ENCODE peak calls at places on chromosomes 11 and 22, in five cellular contexts. U, V, H, W and A are unnamed samples. For H3K27me3 and H3K36me3, the result is how much of the 10 kb centered on the place peaks cover.

GRCh38 chr22:25334091-25334490 is 114.7 kb downstream of the CRYBB2 start:
- DNase-seq in U (peak), V (peak), H (peak), W (no peak), A (no peak)

GRCh38 chr11:17488563-17488962 is 11.9 kb upstream of the ABCC8 start:
- DNase-seq in U (no peak), V (no peak), H (no peak), W (no peak), A (no peak)

GRCh38 chr22:16960884-16961249 is 47.2 kb downstream of the GAB4 start:
- DNase-seq in U (no peak), V (no peak), H (no peak), W (no peak), A (no peak)

GRCh38 chr11:74196781-74197486 is 25.8 kb downstream of the PPME1 start:
- DNase-seq in U (no peak), V (no peak), H (no peak), W (no peak), A (no peak)

GRCh38 chr11:76995177-76995576 is 39.0 kb upstream of the B3GNT6 start:
- DNase-seq in U (no peak), V (no peak), H (no peak), W (no peak), A (no peak)

GRCh38 chr22:29769723-29770321 is 2.7 kb downstream of the UQCR10 start:
- DNase-seq in U (no peak), V (no peak), H (no peak), W (no peak), A (no peak)

GRCh38 chr22:43845981-43846380 is 16.3 kb downstream of the SULT4A1 start:
- DNase-seq in U (no peak), V (no peak), H (peak), W (no peak), A (no peak)

GRCh38 chr11:69244286-69244685 is 49.7 kb upstream of the MYEOV start:
- DNase-seq in U (no peak), V (no peak), H (no peak), W (no peak), A (no peak)

GRCh38 chr11:113796663-113797259 is 17.2 kb downstream of the CLDN25 start:
- DNase-seq in U (no peak), V (peak), H (no peak), W (peak), A (no peak)

GRCh38 chr22:44449061-44449682 is 48.9 kb downstream of the RTL6 start:
- DNase-seq in U (no peak), V (peak), H (no peak), W (no peak), A (no peak)

GRCh38 chr11:135075740-135076139 is 663.7 kb upstream of the B3GAT1 start:
- DNase-seq in U (peak), V (peak), H (peak), W (peak), A (peak)

GRCh38 chr11:110112457-110112856 is 19.3 kb downstream of the ZC3H12C start:
- DNase-seq in U (no peak), V (no peak), H (no peak), W (no peak), A (no peak)

GRCh38 chr11:61706452-61707400 is 26.5 kb downstream of the DAGLA start:
- DNase-seq in U (peak), V (no peak), H (no peak), W (no peak), A (no peak)

GRCh38 chr11:122733301-122733686 is 77.8 kb downstream of the UBASH3B start:
- DNase-seq in U (no peak), V (peak), H (no peak), W (no peak), A (peak)

GRCh38 chr11:118002010-118002540 is 15.9 kb downstream of the IL10RA start:
- DNase-seq in U (no peak), V (no peak), H (no peak), W (no peak), A (no peak)

GRCh38 chr22:30701872-30702271 is 7.2 kb downstream of the OSBP2 start:
- DNase-seq in U (no peak), V (peak), H (no peak), W (no peak), A (no peak)

GRCh38 chr22:35732116-35732515 is 14.4 kb downstream of the APOL5 start:
- DNase-seq in U (no peak), V (no peak), H (no peak), W (no peak), A (no peak)

GRCh38 chr11:1333091-1333772 is 23.8 kb upstream of the TOLLIP start:
- DNase-seq in U (no peak), V (no peak), H (no peak), W (no peak), A (no peak)

GRCh38 chr11:13669544-13670488 is 1.3 kb downstream of the FAR1 start:
- DNase-seq in U (no peak), V (no peak), H (no peak), W (no peak), A (no peak)

GRCh38 chr11:131033151-131033651 is 116.9 kb upstream of the SNX19 start:
- DNase-seq in U (no peak), V (peak), H (no peak), W (no peak), A (no peak)

GRCh38 chr11:28673687-28674431 is 565.7 kb downstream of the METTL15 start:
- DNase-seq in U (no peak), V (peak), H (no peak), W (no peak), A (no peak)

GRCh38 chr11:44066732-44067131 is 662 bp downstream of the ACCS start:
- DNase-seq in U (no peak), V (peak), H (peak), W (no peak), A (no peak)

GRCh38 chr11:15199693-15200092 is 85.0 kb downstream of the INSC start:
- DNase-seq in U (peak), V (peak), H (peak), W (no peak), A (peak)

GRCh38 chr11:130114726-130115125 is 44.9 kb upstream of the ST14 start:
- DNase-seq in U (no peak), V (no peak), H (no peak), W (no peak), A (no peak)

GRCh38 chr11:122440783-122441701 is 214.5 kb upstream of the UBASH3B start:
- DNase-seq in U (peak), V (no peak), H (no peak), W (no peak), A (peak)

GRCh38 chr11:114307524-114308203 is 11.5 kb downstream of the NNMT start:
- DNase-seq in U (peak), V (peak), H (no peak), W (no peak), A (peak)

GRCh38 chr11:18705651-18706281 is 7.2 kb downstream of the TMEM86A start:
- DNase-seq in U (peak), V (no peak), H (peak), W (peak), A (peak)

GRCh38 chr11:120854988-120855387 is 168.9 kb upstream of the TBCEL start:
- DNase-seq in U (no peak), V (no peak), H (no peak), W (no peak), A (no peak)

GRCh38 chr22:48593551-48593950 is 1234.1 kb downstream of the BRD1 start:
- DNase-seq in U (no peak), V (no peak), H (peak), W (no peak), A (no peak)

GRCh38 chr11:30346068-30346688 is 23.3 kb downstream of the ARL14EP start:
- DNase-seq in U (no peak), V (peak), H (no peak), W (peak), A (no peak)

GRCh38 chr11:47552581-47553416 is at the start of gene CELF1:
- DNase-seq in U (peak), V (peak), H (peak), W (peak), A (peak)

GRCh38 chr22:37778370-37779009 is 29.2 kb upstream of the GCAT start:
- DNase-seq in U (no peak), V (no peak), H (no peak), W (no peak), A (no peak)

GRCh38 chr11:34587282-34587677 is 33.6 kb upstream of the EHF start:
- DNase-seq in U (no peak), V (no peak), H (no peak), W (no peak), A (no peak)

GRCh38 chr11:82854242-82854641 is 46.0 kb downstream of the PRCP start:
- DNase-seq in U (no peak), V (peak), H (no peak), W (no peak), A (no peak)

GRCh38 chr11:120215634-120216033 is 4.8 kb downstream of the OAF start:
- DNase-seq in U (no peak), V (peak), H (no peak), W (no peak), A (no peak)

GRCh38 chr11:33778682-33779081 is 4.4 kb upstream of the FBXO3 start:
- DNase-seq in U (no peak), V (peak), H (no peak), W (no peak), A (no peak)

GRCh38 chr22:40453676-40454075 is 83.3 kb downstream of the SGSM3 start:
- DNase-seq in U (no peak), V (peak), H (no peak), W (no peak), A (no peak)

GRCh38 chr11:129117595-129118350 is 74.4 kb downstream of the ARHGAP32 start:
- DNase-seq in U (no peak), V (peak), H (no peak), W (peak), A (no peak)

DNA sequence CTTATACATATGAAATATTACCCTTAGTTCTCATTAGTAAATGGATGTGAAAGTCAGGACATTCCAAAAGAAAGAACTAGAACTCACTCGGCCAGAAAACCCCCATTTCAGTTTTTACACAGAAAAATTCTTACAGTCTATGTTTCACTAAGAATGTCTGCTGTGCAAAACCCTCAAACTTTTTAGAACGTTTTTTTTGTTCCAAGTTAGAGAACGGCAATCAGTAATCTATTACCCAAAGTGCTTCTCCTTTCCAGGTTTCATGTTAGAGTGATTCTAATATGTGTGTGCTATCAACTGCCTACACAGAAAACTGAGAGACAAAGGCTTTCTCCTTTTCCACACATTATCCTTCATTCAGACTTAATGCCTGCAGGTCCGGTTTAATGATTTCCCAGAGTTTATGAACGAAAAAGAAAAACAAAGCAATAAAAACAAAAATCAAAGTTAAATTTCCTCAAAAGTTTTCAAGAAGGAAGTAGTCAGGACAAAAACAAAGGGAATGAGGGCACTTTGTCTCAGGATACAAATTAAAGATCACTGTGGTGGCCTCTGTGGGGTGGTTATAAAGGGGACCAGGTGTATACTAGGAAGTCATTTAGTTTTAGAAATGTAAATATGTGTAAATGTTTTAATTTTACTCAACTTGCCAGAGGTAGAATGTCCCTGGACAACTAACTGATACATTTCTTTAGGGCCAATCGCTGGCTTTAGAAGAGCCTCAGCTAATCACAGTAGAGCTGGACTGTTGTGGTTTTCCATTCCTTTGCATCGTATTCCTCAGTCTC is 11.4 kb upstream of the SESN3 start:
- DNase-seq in U (no peak), V (no peak), H (no peak), W (no peak), A (no peak)
- H3K27me3 ChIP-seq in U (under half), V (under half), H (under half), W (under half), A (under half)

GRCh38 chr11:4026389-4026788 is 68.2 kb upstream of the RRM1 start:
- DNase-seq in U (no peak), V (no peak), H (no peak), W (no peak), A (no peak)

GRCh38 chr11:4027746-4028145 is 66.9 kb upstream of the RRM1 start:
- DNase-seq in U (no peak), V (peak), H (no peak), W (no peak), A (no peak)

GRCh38 chr11:4025248-4025956 is 69.2 kb upstream of the RRM1 start:
- DNase-seq in U (no peak), V (peak), H (no peak), W (no peak), A (no peak)

GRCh38 chr11:4022669-4023068 is 71.9 kb upstream of the RRM1 start:
- DNase-seq in U (no peak), V (no peak), H (no peak), W (no peak), A (no peak)

DNA sequence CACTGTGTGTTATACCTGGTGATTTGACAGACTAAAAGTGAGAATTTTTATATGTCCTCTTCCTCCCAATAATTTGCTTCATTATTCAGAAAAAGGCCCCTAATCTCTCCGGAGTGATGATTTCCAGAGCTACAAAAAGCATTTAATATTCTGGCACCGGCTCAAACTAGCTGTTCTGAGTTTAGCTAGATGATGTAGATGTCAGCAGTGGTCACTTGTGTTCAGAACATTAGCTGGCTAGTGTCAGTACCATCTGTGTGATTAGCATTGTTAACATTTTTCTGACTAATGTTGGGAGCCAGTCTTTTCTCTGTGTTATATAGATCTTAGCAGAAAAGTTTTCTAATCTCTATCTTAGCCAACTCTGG is 68.7 kb upstream of the RRM1 start:
- DNase-seq in U (no peak), V (peak), H (no peak), W (no peak), A (no peak)
- H3K4me3 ChIP-seq in U (no peak), V (no peak), H (no peak), W (no peak), A (no peak)

GRCh38 chr11:64263947-64264317 is 12.6 kb downstream of the PLCB3 start:
- DNase-seq in U (no peak), V (no peak), H (no peak), W (no peak), A (no peak)

GRCh38 chr11:64267207-64267945 is 16.0 kb downstream of the PLCB3 start:
- DNase-seq in U (peak), V (no peak), H (peak), W (no peak), A (peak)

GRCh38 chr11:64264371-64264852 is 13.1 kb downstream of the PLCB3 start:
- DNase-seq in U (no peak), V (no peak), H (no peak), W (no peak), A (no peak)

GRCh38 chr11:64266339-64266738 is 15.0 kb downstream of the PLCB3 start:
- DNase-seq in U (peak), V (no peak), H (peak), W (no peak), A (peak)

DNA sequence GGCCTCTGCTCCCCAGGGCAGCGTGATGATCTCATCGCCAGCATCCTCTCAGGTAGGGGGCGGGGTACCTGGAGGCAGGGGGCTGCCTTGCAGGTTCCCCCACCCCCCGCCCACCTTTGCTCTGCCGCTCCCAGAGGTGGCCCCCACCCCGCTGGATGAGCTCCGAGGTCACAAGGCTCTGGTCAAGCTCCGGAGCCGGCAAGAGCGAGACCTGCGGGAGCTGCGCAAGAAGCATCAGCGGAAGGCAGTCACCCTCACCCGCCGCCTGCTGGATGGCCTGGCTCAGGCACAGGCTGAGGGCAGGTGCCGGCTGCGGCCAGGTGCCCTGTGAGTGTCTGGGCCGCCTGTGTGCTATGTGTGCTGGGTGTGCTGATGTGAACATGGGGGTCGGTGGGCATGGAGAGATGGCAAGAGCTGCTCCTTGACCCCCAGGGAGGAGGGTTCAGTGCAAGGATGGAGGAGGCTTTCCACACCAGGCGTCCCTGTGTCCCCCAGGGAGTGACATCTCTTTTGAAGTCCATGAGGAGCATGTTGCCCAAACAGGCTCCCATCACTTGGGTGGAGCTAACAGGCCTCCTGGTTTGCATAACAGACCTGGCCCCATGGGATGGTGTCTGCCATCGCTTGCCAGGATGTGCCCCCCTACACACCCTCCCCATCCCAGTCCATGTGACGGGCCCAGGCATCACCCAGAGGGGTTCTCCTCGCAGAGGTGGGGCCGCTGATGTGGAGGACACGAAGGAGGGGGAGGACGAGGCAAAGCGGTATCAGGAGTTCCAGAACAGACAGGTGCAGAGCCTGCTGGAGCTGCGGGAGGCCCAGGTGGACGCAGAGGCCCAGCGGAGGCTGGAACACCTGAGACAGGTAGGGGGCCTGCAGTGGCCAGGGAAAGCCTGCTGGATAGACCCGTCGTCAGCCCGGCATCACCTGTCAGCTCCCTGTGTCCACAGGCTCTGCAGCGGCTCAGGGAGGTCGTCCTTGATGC is 14.1 kb downstream of the PLCB3 start:
- DNase-seq in U (peak), V (no peak), H (peak), W (no peak), A (peak)
- H3K36me3 ChIP-seq in U (under half), V (under half), H (under half), W (under half), A (under half)

DNA sequence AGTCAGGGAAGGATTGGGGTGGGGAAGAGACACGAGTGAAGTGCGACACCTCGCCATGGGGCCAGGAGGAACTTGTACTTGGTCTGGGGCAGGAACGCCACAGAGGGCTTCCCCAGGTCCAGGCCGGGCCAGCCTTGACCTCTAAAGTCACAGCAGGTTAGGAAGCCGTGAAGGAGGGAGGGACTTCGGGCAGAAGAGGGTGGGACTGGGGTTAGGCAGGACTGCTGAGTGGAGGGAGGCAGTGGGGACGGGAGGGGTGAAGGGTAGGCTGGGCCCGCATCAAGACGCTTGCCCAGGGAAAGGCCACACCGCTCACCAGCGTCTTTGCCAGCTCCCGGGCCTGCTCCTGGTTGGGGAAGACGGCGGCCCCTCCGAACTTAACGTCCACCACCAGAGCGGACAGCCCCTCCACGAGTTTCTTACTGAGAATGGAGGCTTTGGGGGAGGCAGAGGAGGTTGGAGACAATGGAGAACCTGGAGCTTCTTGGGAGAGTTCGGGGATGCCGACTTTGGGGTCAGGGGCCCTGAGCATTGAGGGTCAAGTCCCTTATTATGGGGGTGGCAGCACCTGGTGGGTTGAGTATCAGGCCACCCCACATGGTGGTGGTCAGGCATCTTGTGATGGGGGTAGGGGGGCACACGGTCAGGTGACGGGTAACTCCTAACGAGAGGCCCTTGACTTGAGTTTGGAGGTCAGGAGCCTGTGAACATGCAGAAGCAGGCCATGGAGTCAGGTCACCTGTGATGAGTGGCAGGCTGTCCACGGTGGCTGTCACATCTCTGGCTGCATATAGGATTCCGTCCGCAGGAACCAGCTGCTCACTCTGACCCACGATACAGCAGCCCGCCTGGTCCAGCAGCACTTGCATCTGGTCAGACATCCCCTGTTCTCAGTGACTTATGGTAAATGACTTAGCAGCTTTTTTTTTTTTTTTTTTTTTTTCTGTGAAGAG is 1.7 kb upstream of the SCO2 start:
- DNase-seq in U (peak), V (no peak), H (no peak), W (peak), A (no peak)
- H3K27me3 ChIP-seq in U (under half), V (under half), H (under half), W (under half), A (under half)

GRCh38 chr11:86551693-86552092 is 120.7 kb downstream of the ME3 start:
- DNase-seq in U (no peak), V (no peak), H (no peak), W (no peak), A (no peak)

GRCh38 chr11:86547727-86548126 is 124.7 kb downstream of the ME3 start:
- DNase-seq in U (no peak), V (no peak), H (no peak), W (no peak), A (no peak)

GRCh38 chr11:86550757-86551156 is 121.7 kb downstream of the ME3 start:
- DNase-seq in U (no peak), V (no peak), H (no peak), W (no peak), A (no peak)

GRCh38 chr11:86551286-86551685 is 121.1 kb downstream of the ME3 start:
- DNase-seq in U (no peak), V (peak), H (no peak), W (no peak), A (no peak)

GRCh38 chr11:86548278-86548917 is 124.0 kb downstream of the ME3 start:
- DNase-seq in U (no peak), V (peak), H (no peak), W (no peak), A (no peak)
- H3K4me3 ChIP-seq in U (no peak), V (no peak), H (no peak), W (no peak), A (no peak)

GRCh38 chr22:19547620-19548019 is 23.4 kb upstream of the CLDN5 start:
- DNase-seq in U (no peak), V (no peak), H (no peak), W (no peak), A (no peak)
- H3K36me3 ChIP-seq in U (under half), V (under half), H (under half), W (under half), A (under half)